ENCODE peak calls at places on chromosomes 1 and 21, in five cellular contexts. One of them, this sample, is unnamed.

GRCh38 chr1:29973406-29973805 is 737.1 kb downstream of the PTPRU start:
- DNase-seq in heart right ventricle: no peak
- DNase-seq in K562: no peak
- DNase-seq in H9: peak
- DNase-seq in HFF-Myc: no peak
- DNase-seq in this sample: no peak

GRCh38 chr1:162210171-162210570 is 140.7 kb downstream of the NOS1AP start:
- DNase-seq in heart right ventricle: no peak
- DNase-seq in K562: no peak
- DNase-seq in H9: no peak
- DNase-seq in HFF-Myc: no peak
- DNase-seq in this sample: no peak

GRCh38 chr1:222948079-222948478 is 133.2 kb downstream of the DISP1 start:
- DNase-seq in heart right ventricle: no peak
- DNase-seq in K562: no peak
- DNase-seq in H9: no peak
- DNase-seq in HFF-Myc: no peak
- DNase-seq in this sample: peak

GRCh38 chr1:163170975-163171676 is 31.6 kb downstream of the RGS5 start:
- DNase-seq in heart right ventricle: no peak
- DNase-seq in K562: peak
- DNase-seq in H9: no peak
- DNase-seq in HFF-Myc: peak
- DNase-seq in this sample: no peak

GRCh38 chr1:64864018-64864945 is 102.1 kb downstream of the JAK1 start:
- DNase-seq in heart right ventricle: peak
- DNase-seq in K562: peak
- DNase-seq in H9: no peak
- DNase-seq in HFF-Myc: no peak
- DNase-seq in this sample: peak

GRCh38 chr1:8409107-8409506 is 91.2 kb downstream of the SLC45A1 start:
- DNase-seq in heart right ventricle: peak
- DNase-seq in K562: peak
- DNase-seq in H9: no peak
- DNase-seq in HFF-Myc: no peak
- DNase-seq in this sample: no peak

GRCh38 chr21:35616090-35616489 is 444.2 kb downstream of the SETD4 start:
- DNase-seq in heart right ventricle: no peak
- DNase-seq in K562: no peak
- DNase-seq in H9: no peak
- DNase-seq in HFF-Myc: no peak
- DNase-seq in this sample: no peak

GRCh38 chr1:244210884-244211558 is 159.9 kb downstream of the ZBTB18 start:
- DNase-seq in heart right ventricle: no peak
- DNase-seq in K562: peak
- DNase-seq in H9: peak
- DNase-seq in HFF-Myc: no peak
- DNase-seq in this sample: peak

GRCh38 chr1:62423580-62424242 is 13.1 kb upstream of the USP1 start:
- DNase-seq in heart right ventricle: no peak
- DNase-seq in K562: no peak
- DNase-seq in H9: no peak
- DNase-seq in HFF-Myc: no peak
- DNase-seq in this sample: no peak

GRCh38 chr1:88204768-88205167 is 479.3 kb upstream of the PKN2 start:
- DNase-seq in heart right ventricle: no peak
- DNase-seq in K562: no peak
- DNase-seq in H9: no peak
- DNase-seq in HFF-Myc: no peak
- DNase-seq in this sample: no peak

GRCh38 chr1:187862506-187862905 is 1033.8 kb downstream of the PLA2G4A start:
- DNase-seq in heart right ventricle: no peak
- DNase-seq in K562: no peak
- DNase-seq in H9: no peak
- DNase-seq in HFF-Myc: no peak
- DNase-seq in this sample: no peak

GRCh38 chr1:147712605-147713004 is 42.3 kb upstream of the ACP6 start:
- DNase-seq in heart right ventricle: no peak
- DNase-seq in K562: no peak
- DNase-seq in H9: no peak
- DNase-seq in HFF-Myc: no peak
- DNase-seq in this sample: no peak

GRCh38 chr21:17609681-17610080 is 3.0 kb downstream of the BTG3 start:
- DNase-seq in heart right ventricle: no peak
- DNase-seq in K562: no peak
- DNase-seq in H9: no peak
- DNase-seq in HFF-Myc: no peak
- DNase-seq in this sample: no peak

GRCh38 chr1:27522148-27522859 is 32.3 kb upstream of the WASF2 start:
- DNase-seq in heart right ventricle: no peak
- DNase-seq in K562: no peak
- DNase-seq in H9: no peak
- DNase-seq in HFF-Myc: no peak
- DNase-seq in this sample: no peak

GRCh38 chr1:22786101-22786500 is 75.5 kb downstream of the EPHB2 start:
- DNase-seq in heart right ventricle: no peak
- DNase-seq in K562: no peak
- DNase-seq in H9: no peak
- DNase-seq in HFF-Myc: no peak
- DNase-seq in this sample: no peak

GRCh38 chr1:244836135-244836521 is 670 bp downstream of the COX20 start:
- DNase-seq in heart right ventricle: no peak
- DNase-seq in K562: no peak
- DNase-seq in H9: no peak
- DNase-seq in HFF-Myc: no peak
- DNase-seq in this sample: peak

GRCh38 chr1:180486092-180486491 is 16.3 kb downstream of the ACBD6 start:
- DNase-seq in heart right ventricle: no peak
- DNase-seq in K562: peak
- DNase-seq in H9: no peak
- DNase-seq in HFF-Myc: no peak
- DNase-seq in this sample: no peak

GRCh38 chr21:46173573-46173972 is 10.7 kb downstream of the SPATC1L start:
- DNase-seq in heart right ventricle: no peak
- DNase-seq in K562: no peak
- DNase-seq in H9: no peak
- DNase-seq in HFF-Myc: no peak
- DNase-seq in this sample: no peak

GRCh38 chr1:160400284-160400645 is at the start of gene VANGL2:
- DNase-seq in heart right ventricle: peak
- DNase-seq in K562: peak
- DNase-seq in H9: peak
- DNase-seq in HFF-Myc: no peak
- DNase-seq in this sample: peak

GRCh38 chr1:27341525-27342252 is at the start of gene SYTL1:
- DNase-seq in heart right ventricle: no peak
- DNase-seq in K562: peak
- DNase-seq in H9: peak
- DNase-seq in HFF-Myc: no peak
- DNase-seq in this sample: peak

GRCh38 chr1:93701619-93702018 is 20.0 kb upstream of the BCAR3 start:
- DNase-seq in heart right ventricle: no peak
- DNase-seq in K562: no peak
- DNase-seq in H9: peak
- DNase-seq in HFF-Myc: peak
- DNase-seq in this sample: no peak

GRCh38 chr1:153629971-153630370 is 1.7 kb downstream of the S100A1 start:
- DNase-seq in heart right ventricle: peak
- DNase-seq in K562: no peak
- DNase-seq in H9: no peak
- DNase-seq in HFF-Myc: no peak
- DNase-seq in this sample: no peak

GRCh38 chr1:165235777-165236285 is 120.7 kb downstream of the LMX1A start:
- DNase-seq in heart right ventricle: no peak
- DNase-seq in K562: no peak
- DNase-seq in H9: peak
- DNase-seq in HFF-Myc: no peak
- DNase-seq in this sample: peak

GRCh38 chr1:111505641-111506119 is 2.2 kb upstream of the ADORA3 start:
- DNase-seq in heart right ventricle: no peak
- DNase-seq in K562: no peak
- DNase-seq in H9: no peak
- DNase-seq in HFF-Myc: no peak
- DNase-seq in this sample: no peak

GRCh38 chr1:9942399-9942938 is 722 bp downstream of the LZIC start:
- DNase-seq in heart right ventricle: no peak
- DNase-seq in K562: peak
- DNase-seq in H9: peak
- DNase-seq in HFF-Myc: peak
- DNase-seq in this sample: peak

GRCh38 chr1:234963904-234964702 is 164.5 kb downstream of the TOMM20 start:
- DNase-seq in heart right ventricle: peak
- DNase-seq in K562: no peak
- DNase-seq in H9: no peak
- DNase-seq in HFF-Myc: no peak
- DNase-seq in this sample: no peak

GRCh38 chr1:39250460-39251240 is 46.2 kb downstream of the MACF1 start:
- DNase-seq in heart right ventricle: no peak
- DNase-seq in K562: no peak
- DNase-seq in H9: no peak
- DNase-seq in HFF-Myc: no peak
- DNase-seq in this sample: no peak

GRCh38 chr1:39258925-39259244 is 54.4 kb downstream of the MACF1 start:
- DNase-seq in heart right ventricle: no peak
- DNase-seq in K562: no peak
- DNase-seq in H9: no peak
- DNase-seq in HFF-Myc: no peak
- DNase-seq in this sample: no peak

GRCh38 chr1:39258146-39258924 is 53.8 kb downstream of the MACF1 start:
- DNase-seq in heart right ventricle: peak
- DNase-seq in K562: peak
- DNase-seq in H9: peak
- DNase-seq in HFF-Myc: no peak
- DNase-seq in this sample: peak

DNA sequence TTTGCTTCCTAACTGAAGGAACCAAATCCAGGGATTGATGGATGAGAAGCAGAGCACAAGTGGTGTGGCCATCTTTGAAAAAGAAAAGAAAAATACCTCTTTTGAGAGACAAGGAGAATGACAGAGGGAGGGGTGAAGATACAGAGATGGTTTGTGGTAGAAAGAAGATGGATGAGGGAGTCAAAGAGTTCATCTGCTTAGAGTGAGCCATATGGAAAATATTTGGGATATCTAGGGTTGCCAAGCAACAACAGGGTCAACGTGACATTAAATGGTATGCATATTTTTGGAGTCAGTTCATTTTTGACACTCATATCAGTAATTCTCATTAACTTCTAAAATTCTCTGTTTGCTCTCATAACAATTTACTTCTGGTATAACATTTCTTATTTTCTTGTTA is 50.7 kb downstream of the MACF1 start:
- DNase-seq in heart right ventricle: no peak
- DNase-seq in K562: no peak
- DNase-seq in H9: no peak
- DNase-seq in HFF-Myc: no peak
- DNase-seq in this sample: no peak
- TF ChIP-seq CTCF in heart right ventricle: no peak
- TF ChIP-seq CTCF in K562: no peak
- TF ChIP-seq CTCF in H9: no peak
- TF ChIP-seq CTCF in HFF-Myc: no peak
- TF ChIP-seq CTCF in this sample: no peak

DNA sequence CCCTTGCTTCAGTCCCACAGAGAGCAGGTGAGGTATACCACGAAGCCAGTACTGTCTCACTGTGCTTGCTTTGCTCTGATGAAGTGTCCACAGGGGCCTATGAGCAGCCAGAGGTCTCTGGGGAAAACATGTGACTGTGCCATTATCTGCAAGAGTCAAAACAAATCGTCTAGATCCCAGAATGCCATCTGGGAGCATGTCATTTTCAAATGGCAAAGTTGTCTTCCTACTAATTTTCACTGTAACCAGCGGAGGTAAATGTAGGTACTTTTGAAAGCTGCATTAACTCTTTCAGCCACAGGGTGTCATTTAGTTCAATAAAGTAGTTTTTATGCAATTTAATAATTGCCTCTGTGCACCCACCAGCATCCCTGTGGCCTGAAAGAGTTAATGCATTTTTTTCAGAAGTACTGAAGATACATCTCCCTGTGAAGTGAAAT is 173.6 kb upstream of the SGIP1 start:
- DNase-seq in heart right ventricle: no peak
- DNase-seq in K562: peak
- DNase-seq in H9: no peak
- DNase-seq in HFF-Myc: no peak
- DNase-seq in this sample: no peak
- TF ChIP-seq CTCF in heart right ventricle: no peak
- TF ChIP-seq CTCF in K562: no peak
- TF ChIP-seq CTCF in H9: peak
- TF ChIP-seq CTCF in HFF-Myc: peak
- TF ChIP-seq CTCF in this sample: peak

DNA sequence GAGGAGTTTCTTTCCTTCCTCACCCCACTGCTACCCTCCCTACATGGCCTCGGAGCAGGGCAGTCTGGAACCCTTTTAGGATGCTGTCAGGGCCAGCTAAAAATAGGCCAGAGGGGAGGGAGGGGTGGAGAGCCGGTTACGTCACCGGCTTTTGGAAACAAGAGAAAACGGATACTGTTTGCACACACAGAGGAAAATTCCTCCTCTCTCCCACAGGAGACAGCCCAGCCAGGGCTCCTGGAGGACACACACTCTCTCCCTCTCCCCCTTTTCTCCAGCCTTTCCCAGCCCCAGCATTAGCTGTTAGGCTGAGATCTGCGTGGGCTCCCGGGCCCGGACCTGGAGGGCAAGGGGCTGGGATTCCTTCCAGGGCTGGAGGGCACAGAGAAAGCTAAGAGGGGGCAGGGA is 20.0 kb upstream of the ALDH4A1 start:
- DNase-seq in heart right ventricle: peak
- DNase-seq in K562: no peak
- DNase-seq in H9: no peak
- DNase-seq in HFF-Myc: no peak
- DNase-seq in this sample: peak
- TF ChIP-seq CTCF in heart right ventricle: no peak
- TF ChIP-seq CTCF in K562: no peak
- TF ChIP-seq CTCF in H9: no peak
- TF ChIP-seq CTCF in HFF-Myc: no peak
- TF ChIP-seq CTCF in this sample: no peak

DNA sequence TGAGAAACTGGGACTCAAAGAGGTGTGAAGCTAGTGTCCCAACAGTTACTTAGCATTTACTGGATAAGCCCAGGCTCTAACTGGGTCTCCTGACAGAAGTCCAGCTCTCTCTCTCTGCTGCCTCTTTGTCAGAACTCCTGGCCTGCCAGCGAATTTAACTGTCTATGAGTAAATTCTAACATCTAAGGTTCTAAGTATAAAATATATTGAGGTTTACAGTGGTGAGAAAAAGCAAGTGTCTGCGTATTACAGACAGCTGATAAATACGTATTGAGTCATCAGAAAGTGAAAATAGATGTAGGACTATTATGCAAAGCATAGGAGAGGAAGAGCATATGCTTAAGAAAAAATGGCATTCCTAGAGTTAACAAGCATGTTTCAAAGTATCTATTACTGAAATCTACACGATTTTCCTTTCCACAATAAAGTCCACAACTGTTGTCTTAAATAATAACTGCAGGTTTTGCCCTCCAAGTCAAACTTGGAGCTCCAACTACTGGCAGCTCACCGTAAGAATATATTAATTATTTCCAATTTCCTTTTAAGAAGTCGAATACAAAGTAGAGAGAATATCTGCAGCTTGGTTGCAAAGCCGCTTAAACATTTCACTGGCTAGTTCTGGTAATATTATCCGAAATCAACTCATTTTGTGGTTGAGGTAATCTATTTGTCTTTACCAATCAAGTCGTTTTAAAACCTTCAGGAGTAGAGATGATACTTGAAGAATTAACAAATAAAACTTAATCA is 1.4 kb upstream of the RGS2 start:
- DNase-seq in heart right ventricle: no peak
- DNase-seq in K562: no peak
- DNase-seq in H9: no peak
- DNase-seq in HFF-Myc: no peak
- DNase-seq in this sample: no peak
- TF ChIP-seq CTCF in heart right ventricle: peak
- TF ChIP-seq CTCF in K562: peak
- TF ChIP-seq CTCF in H9: no peak
- TF ChIP-seq CTCF in HFF-Myc: peak
- TF ChIP-seq CTCF in this sample: no peak

This sample was measured in endothelial cell.